ENCODE peak calls at places on chromosomes 1 and 21, in five cellular contexts. One of them, this sample, is unnamed.

GRCh38 chr1:113780363-113781146 is 21.3 kb upstream of the PHTF1 start:
- DNase-seq in upper lobe of right lung: no peak
- DNase-seq in fibroblast of lung: no peak
- DNase-seq in OCI-LY7: no peak
- DNase-seq in kidney epithelial cell: no peak
- DNase-seq in this sample: no peak

GRCh38 chr1:17930635-17931034 is 175.5 kb downstream of the ACTL8 start:
- DNase-seq in OCI-LY7: no peak
- DNase-seq in kidney epithelial cell: no peak
- DNase-seq in upper lobe of right lung: no peak
- DNase-seq in fibroblast of lung: no peak
- DNase-seq in this sample: no peak

GRCh38 chr1:182170941-182171461 is 109.5 kb upstream of the ZNF648 start:
- DNase-seq in kidney epithelial cell: no peak
- DNase-seq in fibroblast of lung: no peak
- DNase-seq in upper lobe of right lung: no peak
- DNase-seq in OCI-LY7: no peak
- DNase-seq in this sample: no peak

GRCh38 chr1:76158126-76158525 is 83.6 kb downstream of the ST6GALNAC3 start:
- DNase-seq in upper lobe of right lung: no peak
- DNase-seq in fibroblast of lung: no peak
- DNase-seq in OCI-LY7: no peak
- DNase-seq in kidney epithelial cell: peak; percentile 41
- DNase-seq in this sample: no peak

GRCh38 chr1:21355956-21356355 is 65.7 kb upstream of the ECE1 start:
- DNase-seq in fibroblast of lung: no peak
- DNase-seq in OCI-LY7: no peak
- DNase-seq in upper lobe of right lung: no peak
- DNase-seq in kidney epithelial cell: no peak
- DNase-seq in this sample: no peak

GRCh38 chr1:174051956-174052355 is 29.8 kb upstream of the RC3H1 start:
- DNase-seq in OCI-LY7: no peak
- DNase-seq in upper lobe of right lung: no peak
- DNase-seq in fibroblast of lung: peak; percentile 14
- DNase-seq in kidney epithelial cell: no peak
- DNase-seq in this sample: no peak

GRCh38 chr1:185152187-185152767 is 4.5 kb downstream of the TRMT1L start:
- DNase-seq in kidney epithelial cell: no peak
- DNase-seq in OCI-LY7: no peak
- DNase-seq in fibroblast of lung: peak; percentile 15
- DNase-seq in upper lobe of right lung: no peak
- DNase-seq in this sample: no peak

GRCh38 chr1:48776400-48777218 is at the start of gene BEND5:
- DNase-seq in OCI-LY7: no peak
- DNase-seq in fibroblast of lung: peak; percentile 65
- DNase-seq in kidney epithelial cell: no peak
- DNase-seq in upper lobe of right lung: peak; percentile 75
- DNase-seq in this sample: no peak

GRCh38 chr1:229058111-229058551 is 212.8 kb upstream of the RAB4A start:
- DNase-seq in OCI-LY7: no peak
- DNase-seq in fibroblast of lung: no peak
- DNase-seq in kidney epithelial cell: no peak
- DNase-seq in upper lobe of right lung: no peak
- DNase-seq in this sample: no peak

GRCh38 chr1:243267346-243268283 is 11.8 kb downstream of the SDCCAG8 start:
- DNase-seq in fibroblast of lung: peak; percentile 69
- DNase-seq in kidney epithelial cell: no peak
- DNase-seq in OCI-LY7: no peak
- DNase-seq in upper lobe of right lung: peak; percentile 87
- DNase-seq in this sample: no peak

GRCh38 chr1:50959303-50959912 is 659 bp downstream of the FAF1 start:
- DNase-seq in kidney epithelial cell: no peak
- DNase-seq in fibroblast of lung: peak; percentile 36
- DNase-seq in upper lobe of right lung: no peak
- DNase-seq in OCI-LY7: no peak
- DNase-seq in this sample: no peak

GRCh38 chr21:22223385-22223784 is 1225.2 kb downstream of the NCAM2 start:
- DNase-seq in kidney epithelial cell: no peak
- DNase-seq in upper lobe of right lung: no peak
- DNase-seq in OCI-LY7: no peak
- DNase-seq in fibroblast of lung: no peak
- DNase-seq in this sample: no peak

GRCh38 chr1:57835620-57836019 is 411.8 kb upstream of the DAB1 start:
- DNase-seq in OCI-LY7: no peak
- DNase-seq in upper lobe of right lung: no peak
- DNase-seq in fibroblast of lung: no peak
- DNase-seq in kidney epithelial cell: no peak
- DNase-seq in this sample: no peak

GRCh38 chr1:179129702-179130473 is 48.0 kb downstream of the TOR3A start:
- DNase-seq in kidney epithelial cell: no peak
- DNase-seq in fibroblast of lung: peak; percentile 45
- DNase-seq in OCI-LY7: peak; percentile 78
- DNase-seq in upper lobe of right lung: no peak
- DNase-seq in this sample: no peak

GRCh38 chr1:174740248-174740990 is 259.3 kb upstream of the CACYBP start:
- DNase-seq in kidney epithelial cell: no peak
- DNase-seq in fibroblast of lung: peak; percentile 30
- DNase-seq in OCI-LY7: no peak
- DNase-seq in upper lobe of right lung: no peak
- DNase-seq in this sample: no peak

GRCh38 chr1:184635347-184636155 is 119.1 kb downstream of the EDEM3 start:
- DNase-seq in fibroblast of lung: no peak
- DNase-seq in upper lobe of right lung: no peak
- DNase-seq in kidney epithelial cell: no peak
- DNase-seq in OCI-LY7: no peak
- DNase-seq in this sample: no peak

GRCh38 chr1:226325178-226325577 is 16.2 kb upstream of the LIN9 start:
- DNase-seq in kidney epithelial cell: no peak
- DNase-seq in upper lobe of right lung: no peak
- DNase-seq in OCI-LY7: no peak
- DNase-seq in fibroblast of lung: no peak
- DNase-seq in this sample: no peak

GRCh38 chr1:15919316-15919715 is 56.6 kb downstream of the ZBTB17 start:
- DNase-seq in OCI-LY7: no peak
- DNase-seq in upper lobe of right lung: no peak
- DNase-seq in fibroblast of lung: peak; percentile 43
- DNase-seq in kidney epithelial cell: peak; percentile 68
- DNase-seq in this sample: peak; percentile 38

GRCh38 chr1:30151826-30152225 is 571.6 kb downstream of the MATN1 start:
- DNase-seq in upper lobe of right lung: no peak
- DNase-seq in OCI-LY7: no peak
- DNase-seq in kidney epithelial cell: no peak
- DNase-seq in fibroblast of lung: no peak
- DNase-seq in this sample: no peak

GRCh38 chr1:980602-981395 is 1.1 kb downstream of the PERM1 start:
- DNase-seq in kidney epithelial cell: no peak
- DNase-seq in upper lobe of right lung: no peak
- DNase-seq in OCI-LY7: no peak
- DNase-seq in fibroblast of lung: no peak
- DNase-seq in this sample: no peak

GRCh38 chr1:89557443-89557820 is 32.8 kb downstream of the LRRC8B start:
- DNase-seq in upper lobe of right lung: no peak
- DNase-seq in OCI-LY7: no peak
- DNase-seq in fibroblast of lung: no peak
- DNase-seq in kidney epithelial cell: no peak
- DNase-seq in this sample: no peak

GRCh38 chr1:233075045-233075444 is 124.6 kb downstream of the NTPCR start:
- DNase-seq in OCI-LY7: no peak
- DNase-seq in fibroblast of lung: peak; percentile 90
- DNase-seq in upper lobe of right lung: no peak
- DNase-seq in kidney epithelial cell: peak; percentile 68
- DNase-seq in this sample: peak; percentile 51

GRCh38 chr1:89907669-89908293 is 86.9 kb downstream of the LRRC8D start:
- DNase-seq in kidney epithelial cell: no peak
- DNase-seq in fibroblast of lung: peak; percentile 60
- DNase-seq in OCI-LY7: no peak
- DNase-seq in upper lobe of right lung: no peak
- DNase-seq in this sample: peak; percentile 31

GRCh38 chr1:165284471-165284870 is 72.0 kb downstream of the LMX1A start:
- DNase-seq in upper lobe of right lung: no peak
- DNase-seq in fibroblast of lung: no peak
- DNase-seq in kidney epithelial cell: no peak
- DNase-seq in OCI-LY7: no peak
- DNase-seq in this sample: no peak

GRCh38 chr21:35528109-35529042 is 479.3 kb upstream of the RUNX1 start:
- DNase-seq in kidney epithelial cell: no peak
- DNase-seq in fibroblast of lung: peak; percentile 20
- DNase-seq in OCI-LY7: peak; percentile 37
- DNase-seq in upper lobe of right lung: peak; percentile 62
- DNase-seq in this sample: no peak

GRCh38 chr1:112706505-112707216 is at the start of gene RHOC:
- DNase-seq in kidney epithelial cell: no peak
- DNase-seq in fibroblast of lung: peak; percentile 47
- DNase-seq in upper lobe of right lung: peak; percentile 88
- DNase-seq in OCI-LY7: peak; percentile 69
- DNase-seq in this sample: no peak

GRCh38 chr1:239311331-239311730 is 75.0 kb upstream of the CHRM3 start:
- DNase-seq in fibroblast of lung: no peak
- DNase-seq in upper lobe of right lung: no peak
- DNase-seq in kidney epithelial cell: no peak
- DNase-seq in OCI-LY7: no peak
- DNase-seq in this sample: no peak

GRCh38 chr1:14925336-14926136 is 228.0 kb upstream of the TMEM51 start:
- DNase-seq in fibroblast of lung: no peak
- DNase-seq in OCI-LY7: no peak
- DNase-seq in upper lobe of right lung: no peak
- DNase-seq in kidney epithelial cell: no peak
- DNase-seq in this sample: no peak

DNA sequence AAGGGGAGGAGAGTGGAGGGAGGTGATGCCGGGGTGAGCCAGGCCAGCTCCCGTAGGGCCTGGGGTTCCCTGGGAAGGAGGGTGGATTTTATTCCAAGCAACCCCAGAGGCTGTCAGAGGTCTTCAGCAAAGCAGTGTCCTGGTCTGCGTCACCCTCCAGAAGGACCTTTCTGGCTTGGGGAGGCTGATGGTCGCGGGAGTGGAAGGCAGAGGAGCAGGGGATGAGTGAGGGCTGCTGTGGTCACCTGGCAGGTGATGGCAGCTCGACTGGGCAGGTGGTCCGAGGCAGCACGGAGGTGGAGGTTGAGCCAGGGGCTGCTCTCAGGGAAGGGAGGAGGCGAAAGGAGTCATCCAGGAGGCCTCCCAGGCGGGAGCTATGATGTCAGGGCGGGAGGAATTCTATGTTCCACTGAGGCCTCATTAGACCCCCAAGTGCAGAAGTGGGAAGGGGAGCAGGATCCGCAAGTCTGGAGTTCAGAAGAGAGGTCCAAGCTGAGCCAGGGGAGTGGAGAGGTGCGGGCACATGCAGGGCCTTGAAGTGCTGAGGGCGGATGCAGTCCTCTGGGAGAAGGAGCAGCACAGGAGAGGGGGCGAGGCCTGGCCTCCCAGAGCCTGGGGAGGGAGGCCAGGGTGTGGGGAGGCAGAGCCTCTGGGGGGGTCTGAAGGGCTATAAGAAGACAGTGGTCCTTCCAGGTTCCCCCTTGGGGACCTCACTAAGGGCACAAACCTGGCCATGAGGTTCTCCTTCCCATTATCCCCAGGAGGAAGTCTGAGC is 33.3 kb downstream of the BMP8A start:
- DNase-seq in kidney epithelial cell: no peak
- DNase-seq in upper lobe of right lung: no peak
- DNase-seq in OCI-LY7: no peak
- DNase-seq in fibroblast of lung: no peak
- DNase-seq in this sample: no peak
- H3K4me3 ChIP-seq in kidney epithelial cell: no peak overlapping the region
- H3K4me3 ChIP-seq in upper lobe of right lung: no peak overlapping the region
- H3K4me3 ChIP-seq in OCI-LY7: no peak overlapping the region
- H3K4me3 ChIP-seq in fibroblast of lung: no peak overlapping the region
- H3K4me3 ChIP-seq in this sample: no peak overlapping the region

DNA sequence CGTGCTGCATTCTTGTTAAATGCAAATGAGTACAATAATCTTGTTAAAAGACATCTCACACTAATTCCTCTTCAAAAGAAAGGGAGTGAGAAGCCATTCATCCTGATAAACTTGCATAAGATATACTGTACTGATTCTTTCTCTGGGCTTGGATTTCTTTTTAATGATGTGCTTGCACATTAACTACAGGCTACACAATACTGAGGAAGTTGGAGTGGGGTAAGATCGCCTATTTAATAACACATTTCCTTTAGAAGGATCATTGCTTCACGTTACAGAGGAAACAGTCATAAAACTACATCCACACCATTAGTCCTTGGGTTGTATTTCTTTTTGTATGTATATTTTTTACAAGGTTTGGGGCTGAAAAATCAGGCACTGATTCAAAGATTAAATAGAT is 36.6 kb downstream of the NRIP1 start:
- DNase-seq in upper lobe of right lung: no peak
- DNase-seq in OCI-LY7: no peak
- DNase-seq in kidney epithelial cell: no peak
- DNase-seq in fibroblast of lung: no peak
- DNase-seq in this sample: no peak
- H3K4me3 ChIP-seq in upper lobe of right lung: no peak overlapping the region
- H3K4me3 ChIP-seq in OCI-LY7: no peak overlapping the region
- H3K4me3 ChIP-seq in kidney epithelial cell: no peak overlapping the region
- H3K4me3 ChIP-seq in fibroblast of lung: no peak overlapping the region
- H3K4me3 ChIP-seq in this sample: no peak overlapping the region

GRCh38 chr1:24321150-24321549 is 2.0 kb downstream of the GRHL3 start:
- DNase-seq in upper lobe of right lung: no peak
- DNase-seq in fibroblast of lung: no peak
- DNase-seq in kidney epithelial cell: no peak
- DNase-seq in OCI-LY7: no peak
- DNase-seq in this sample: no peak

GRCh38 chr1:24321712-24322635 is 2.8 kb downstream of the GRHL3 start:
- DNase-seq in kidney epithelial cell: peak; percentile 62
- DNase-seq in OCI-LY7: peak; percentile 79
- DNase-seq in fibroblast of lung: peak; percentile 77
- DNase-seq in upper lobe of right lung: peak; percentile 78
- DNase-seq in this sample: peak; percentile 63

GRCh38 chr1:24324903-24325302 is 5.7 kb downstream of the GRHL3 start:
- DNase-seq in fibroblast of lung: no peak
- DNase-seq in kidney epithelial cell: no peak
- DNase-seq in OCI-LY7: no peak
- DNase-seq in upper lobe of right lung: no peak
- DNase-seq in this sample: no peak

GRCh38 chr1:24323281-24323680 is 4.1 kb downstream of the GRHL3 start:
- DNase-seq in OCI-LY7: no peak
- DNase-seq in upper lobe of right lung: no peak
- DNase-seq in kidney epithelial cell: no peak
- DNase-seq in fibroblast of lung: no peak
- DNase-seq in this sample: no peak

GRCh38 chr1:24322636-24323177 is 3.5 kb downstream of the GRHL3 start:
- DNase-seq in fibroblast of lung: peak; percentile 23
- DNase-seq in kidney epithelial cell: no peak
- DNase-seq in upper lobe of right lung: no peak
- DNase-seq in OCI-LY7: no peak
- DNase-seq in this sample: no peak
- H3K4me3 ChIP-seq in fibroblast of lung: peak overlapping the region; percentile 49
- H3K4me3 ChIP-seq in kidney epithelial cell: peak overlapping the region; percentile 36
- H3K4me3 ChIP-seq in upper lobe of right lung: peak overlapping the region; percentile 53
- H3K4me3 ChIP-seq in OCI-LY7: peak overlapping the region; percentile 67
- H3K4me3 ChIP-seq in this sample: peak overlapping the region; percentile 34

DNA sequence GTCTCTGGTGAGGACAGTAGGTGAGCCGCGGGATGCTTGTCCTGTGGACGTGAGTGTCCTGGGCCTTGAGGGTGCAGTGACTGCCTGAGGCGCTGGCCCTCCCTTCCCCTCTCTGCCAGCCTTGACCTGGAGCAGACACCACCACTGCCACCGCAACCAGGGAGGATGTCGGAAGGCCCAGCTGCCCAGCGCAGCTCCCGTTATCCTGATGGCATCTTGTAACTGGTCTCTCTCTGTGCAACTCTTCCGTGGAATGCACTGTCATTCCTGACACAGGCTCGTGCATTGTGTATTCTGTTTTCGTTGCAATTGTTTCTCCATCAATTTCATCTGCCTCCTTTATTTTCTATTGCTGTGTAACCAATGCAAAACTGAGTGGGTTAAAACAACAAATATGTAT is 118.2 kb downstream of the PCBP3 start:
- DNase-seq in fibroblast of lung: no peak
- DNase-seq in upper lobe of right lung: no peak
- DNase-seq in kidney epithelial cell: no peak
- DNase-seq in OCI-LY7: no peak
- DNase-seq in this sample: no peak
- H3K4me3 ChIP-seq in fibroblast of lung: no peak overlapping the region
- H3K4me3 ChIP-seq in upper lobe of right lung: no peak overlapping the region
- H3K4me3 ChIP-seq in kidney epithelial cell: no peak overlapping the region
- H3K4me3 ChIP-seq in OCI-LY7: no peak overlapping the region
- H3K4me3 ChIP-seq in this sample: no peak overlapping the region